ENCODE peak calls at places on chromosomes 3 and 15, in nine cellular contexts. X, F, Y, R, H, M, K, U and N are unnamed samples. For H3K4me1 and H3K9me3, the result is how much of the 10 kb centered on the place peaks cover.

GRCh38 chr3:141231923-141232861 is 567 bp downstream of the PXYLP1 start:
- DNase-seq in R (no peak), K (no peak), U (peak), X (peak), F (peak), M (peak), H (peak), Y (no peak), N (peak)

GRCh38 chr3:44227622-44228021 is 14.1 kb upstream of the TOPAZ1 start:
- DNase-seq in M (no peak), H (no peak), U (no peak), K (no peak), F (no peak), X (no peak), Y (no peak), R (no peak), N (no peak)

GRCh38 chr3:8166013-8166412 is 335.6 kb upstream of the LMCD1 start:
- DNase-seq in X (no peak), U (no peak), R (no peak), Y (no peak), K (no peak), H (no peak), M (no peak), F (no peak), N (no peak)

GRCh38 chr15:79682285-79682684 is 214.5 kb downstream of the MTHFS start:
- DNase-seq in X (peak), F (no peak), U (no peak), Y (peak), M (no peak), H (peak), R (no peak), K (no peak), N (no peak)

GRCh38 chr3:125443923-125444322 is 68.8 kb upstream of the ZNF148 start:
- DNase-seq in F (no peak), H (no peak), X (no peak), U (no peak), K (no peak), R (no peak), M (no peak), Y (no peak), N (no peak)

GRCh38 chr3:76044601-76045600 is 259.6 kb upstream of the ZNF717 start:
- DNase-seq in H (peak), M (no peak), R (no peak), X (peak), U (peak), F (peak), Y (no peak), K (peak), N (no peak)

GRCh38 chr3:190865828-190866227 is 3.3 kb upstream of the GMNC start:
- DNase-seq in M (no peak), U (no peak), H (no peak), X (peak), F (no peak), Y (no peak), R (no peak), K (no peak), N (no peak)

GRCh38 chr3:141365206-141365605 is 3.1 kb upstream of the ZBTB38 start:
- DNase-seq in M (no peak), H (no peak), Y (no peak), U (no peak), X (no peak), K (no peak), F (no peak), R (no peak), N (no peak)

GRCh38 chr3:17724122-17724521 is 18.3 kb downstream of the TBC1D5 start:
- DNase-seq in K (no peak), M (no peak), Y (no peak), H (no peak), F (no peak), R (no peak), U (no peak), X (no peak), N (no peak)

GRCh38 chr15:52162260-52162659 is 28.9 kb downstream of the GNB5 start:
- DNase-seq in H (no peak), F (no peak), R (no peak), M (no peak), Y (no peak), K (no peak), U (no peak), X (no peak), N (no peak)

GRCh38 chr3:62665627-62666433 is 209.4 kb downstream of the CADPS start:
- DNase-seq in M (peak), F (peak), U (peak), H (peak), R (peak), Y (peak), X (peak), K (peak), N (peak)

GRCh38 chr3:67109651-67110204 is 111.6 kb downstream of the KBTBD8 start:
- DNase-seq in R (no peak), M (no peak), F (no peak), Y (no peak), K (peak), X (no peak), U (no peak), H (no peak), N (no peak)

GRCh38 chr15:25783607-25784131 is 79.5 kb downstream of the ATP10A start:
- DNase-seq in H (peak), Y (peak), X (no peak), F (no peak), R (no peak), M (peak), K (peak), U (no peak), N (no peak)

GRCh38 chr3:187041362-187042061 is 97.8 kb downstream of the RPL39L start:
- DNase-seq in K (no peak), M (no peak), U (no peak), H (no peak), R (no peak), Y (no peak), X (no peak), F (no peak), N (no peak)

GRCh38 chr15:36951747-36952247 is 148.6 kb downstream of the MEIS2 start:
- DNase-seq in K (no peak), H (no peak), R (peak), X (peak), M (no peak), Y (no peak), F (no peak), U (no peak), N (peak)

GRCh38 chr3:179020112-179020511 is 51.5 kb downstream of the ZMAT3 start:
- DNase-seq in H (no peak), X (no peak), U (no peak), F (no peak), M (no peak), K (no peak), R (no peak), Y (no peak), N (no peak)

GRCh38 chr15:47963265-47963664 is 157.5 kb upstream of the SLC24A5 start:
- DNase-seq in H (no peak), R (no peak), F (no peak), U (peak), M (no peak), X (peak), K (no peak), Y (no peak), N (no peak)

GRCh38 chr3:141095546-141095937 is 44.4 kb downstream of the SPSB4 start:
- DNase-seq in U (no peak), M (peak), R (no peak), H (no peak), X (no peak), F (no peak), K (no peak), Y (no peak), N (no peak)

GRCh38 chr3:71083726-71084131 is 499.8 kb downstream of the FOXP1 start:
- DNase-seq in X (no peak), U (no peak), F (no peak), H (no peak), M (no peak), Y (no peak), R (no peak), K (no peak), N (no peak)

GRCh38 chr15:70451861-70452653 is 311.3 kb downstream of the UACA start:
- DNase-seq in U (no peak), H (no peak), K (no peak), R (no peak), X (peak), Y (no peak), M (no peak), F (peak), N (no peak)

GRCh38 chr3:159458010-159458409 is 530.6 kb upstream of the IL12A start:
- DNase-seq in R (no peak), X (peak), U (no peak), M (no peak), Y (peak), F (no peak), K (no peak), H (no peak), N (no peak)

GRCh38 chr3:178419078-178419477 is 117.2 kb upstream of the KCNMB2 start:
- DNase-seq in F (no peak), M (no peak), R (no peak), U (no peak), H (no peak), K (no peak), X (no peak), Y (no peak), N (no peak)

GRCh38 chr3:30227571-30228301 is 378.7 kb upstream of the TGFBR2 start:
- DNase-seq in Y (no peak), R (no peak), K (no peak), H (no peak), F (no peak), M (no peak), U (no peak), X (no peak), N (no peak)

GRCh38 chr3:53817211-53817610 is 29.0 kb downstream of the CHDH start:
- DNase-seq in R (no peak), F (peak), U (no peak), Y (peak), H (peak), X (no peak), K (no peak), M (no peak), N (no peak)

GRCh38 chr3:112587336-112587735 is 25.5 kb downstream of the SLC35A5 start:
- DNase-seq in X (no peak), Y (no peak), M (no peak), R (no peak), H (no peak), F (no peak), U (no peak), K (no peak), N (no peak)

GRCh38 chr3:89280822-89281365 is 173.5 kb downstream of the EPHA3 start:
- DNase-seq in H (no peak), R (no peak), X (no peak), Y (no peak), U (no peak), K (no peak), F (no peak), M (no peak), N (no peak)

GRCh38 chr3:32421991-32422859 is 30.6 kb downstream of the CMTM7 start:
- DNase-seq in Y (peak), F (peak), X (peak), H (peak), U (peak), K (no peak), R (no peak), M (peak), N (peak)

GRCh38 chr15:89648106-89649012 is 6.9 kb downstream of the KIF7 start:
- DNase-seq in M (peak), Y (no peak), K (no peak), X (no peak), U (no peak), H (no peak), R (no peak), F (no peak), N (no peak)

GRCh38 chr15:74200871-74201419 is 1.6 kb downstream of the STRA6 start:
- DNase-seq in M (no peak), K (no peak), R (no peak), U (no peak), Y (peak), X (no peak), H (peak), F (no peak), N (peak)

GRCh38 chr15:71118345-71118744 is 3.1 kb downstream of the THSD4 start:
- DNase-seq in K (no peak), U (no peak), X (no peak), Y (no peak), M (no peak), H (no peak), R (no peak), F (no peak), N (no peak)

GRCh38 chr3:5411786-5412185 is 224.3 kb downstream of the EDEM1 start:
- DNase-seq in K (no peak), H (peak), M (no peak), R (no peak), F (no peak), Y (no peak), U (peak), X (no peak), N (no peak)

GRCh38 chr15:94066811-94067210 is 164.6 kb upstream of the MCTP2 start:
- DNase-seq in R (no peak), H (no peak), M (no peak), F (no peak), K (no peak), U (no peak), X (no peak), Y (no peak), N (no peak)

GRCh38 chr15:94075349-94075748 is 156.0 kb upstream of the MCTP2 start:
- DNase-seq in Y (no peak), F (peak), K (no peak), M (peak), H (peak), R (no peak), U (no peak), X (peak), N (peak)

GRCh38 chr15:94069834-94070233 is 161.5 kb upstream of the MCTP2 start:
- DNase-seq in R (no peak), Y (no peak), H (no peak), F (no peak), K (no peak), M (no peak), U (no peak), X (no peak), N (no peak)

GRCh38 chr15:94066046-94066445 is 165.3 kb upstream of the MCTP2 start:
- DNase-seq in M (no peak), F (no peak), U (no peak), R (no peak), X (no peak), K (no peak), H (no peak), Y (no peak), N (no peak)

DNA sequence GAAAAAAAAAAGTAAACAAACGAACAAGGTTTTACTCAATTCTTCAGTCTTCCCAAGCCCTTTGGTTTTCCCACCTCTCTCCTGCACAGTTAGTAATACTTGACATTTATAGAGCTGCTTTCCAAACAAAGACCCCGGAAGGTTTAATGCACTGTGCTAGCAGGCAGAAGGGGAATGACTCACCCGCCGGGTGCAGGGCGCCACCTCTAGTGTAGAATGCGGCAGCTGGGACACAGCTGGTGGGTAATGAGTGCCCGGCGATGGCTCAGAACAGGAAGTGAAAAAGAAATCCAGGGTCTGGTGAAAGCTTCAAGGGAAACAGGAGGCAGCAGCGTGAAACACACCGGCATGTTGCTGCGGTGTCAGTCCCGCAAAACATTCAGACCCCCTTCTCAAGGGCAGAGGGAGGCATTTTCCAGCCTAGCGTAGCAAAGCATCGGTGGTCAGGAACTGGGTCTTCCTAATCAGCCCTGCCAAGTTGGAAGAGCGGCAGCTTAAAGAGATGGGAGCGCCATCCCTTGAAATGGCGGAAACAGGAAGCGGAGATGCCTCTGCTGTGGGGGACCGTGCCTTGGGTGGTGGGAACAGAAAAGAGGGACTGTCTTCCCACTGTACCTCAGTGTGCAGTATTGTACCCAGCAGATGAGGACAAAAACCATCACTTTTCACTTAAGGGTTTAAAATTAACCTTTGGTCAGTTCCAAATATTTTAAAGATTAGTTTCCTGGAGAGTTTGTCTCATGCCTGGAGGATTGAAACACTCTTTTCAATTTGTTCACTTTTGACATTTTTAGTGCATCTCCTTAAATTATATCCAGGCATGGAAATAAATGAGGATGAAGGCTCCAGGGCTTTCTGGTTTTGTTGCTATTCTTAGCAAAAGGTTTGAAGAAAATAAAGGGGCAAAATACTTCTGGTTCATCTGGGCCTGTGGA is 160.8 kb upstream of the MCTP2 start:
- DNase-seq in F (peak), U (no peak), M (peak), H (peak), Y (peak), K (peak), R (no peak), X (peak), N (no peak)
- H3K4me3 ChIP-seq in F (no peak), U (no peak), M (no peak), H (peak), Y (no peak), K (no peak), R (no peak), X (no peak), N (no peak)

DNA sequence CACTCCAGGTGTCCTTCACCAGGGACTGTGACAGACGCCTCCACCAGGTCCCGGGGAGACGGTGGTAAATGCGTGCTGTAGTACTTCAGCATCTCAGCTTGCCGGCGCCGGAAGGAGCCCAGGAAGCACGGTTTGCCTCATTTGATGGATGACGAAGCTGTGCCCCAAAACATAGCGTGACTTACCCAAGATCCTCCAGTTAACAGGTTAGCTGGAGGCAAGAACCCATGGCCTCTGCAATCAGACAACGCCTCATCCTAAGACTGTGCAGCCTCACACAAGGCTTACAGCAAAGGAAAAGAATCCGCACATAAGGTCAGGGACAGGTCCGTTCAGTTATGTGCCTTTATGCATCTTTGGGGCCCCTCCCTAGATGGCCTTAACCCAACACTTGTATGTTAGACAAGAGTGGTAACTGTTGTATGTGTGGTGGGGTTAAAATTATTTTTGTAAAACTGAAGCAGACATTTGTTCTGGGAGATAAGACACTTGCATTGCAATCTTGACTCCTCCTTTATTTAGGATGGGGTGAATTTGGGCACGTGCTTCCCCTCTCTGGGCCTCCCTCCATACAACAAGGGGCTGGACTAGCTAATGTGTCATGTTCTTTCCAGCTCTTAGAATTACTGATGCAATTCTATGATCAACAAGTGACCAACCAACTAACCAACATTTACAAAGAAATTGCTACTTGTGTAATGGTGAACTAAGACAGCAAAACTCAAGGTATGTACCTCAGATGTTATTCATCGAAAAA is 39.4 kb downstream of the VGLL4 start:
- DNase-seq in F (no peak), R (peak), M (no peak), K (peak), U (no peak), Y (no peak), H (peak), X (no peak), N (no peak)
- H3K4me1 ChIP-seq in F (under half), R (half or more), M (half or more), K (half or more), U (under half), Y (half or more), H (half or more), X (half or more), N (half or more)

DNA sequence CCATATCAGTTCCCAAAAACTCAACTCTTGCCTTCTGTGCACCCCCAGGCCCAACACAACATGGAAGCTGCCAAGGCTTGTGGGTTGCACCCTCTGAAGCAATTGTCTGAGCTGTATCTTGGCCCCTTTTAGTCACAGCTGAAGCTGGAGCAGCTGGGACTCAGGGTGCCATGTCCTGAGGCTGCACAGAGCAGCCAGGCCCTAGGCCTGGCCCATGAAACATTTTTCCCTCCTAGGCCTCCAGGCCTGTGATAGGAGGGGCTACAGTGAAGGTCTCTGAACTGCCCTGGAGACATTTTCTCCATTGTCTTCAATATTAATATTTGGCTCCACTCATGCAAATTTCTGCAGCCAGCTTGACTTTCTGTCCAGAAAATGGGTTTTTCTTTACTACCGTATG is 8.1 kb upstream of the MYLK start:
- DNase-seq in K (no peak), Y (no peak), F (no peak), U (no peak), H (no peak), X (no peak), M (no peak), R (no peak), N (no peak)
- H3K9me3 ChIP-seq in K (under half), Y (under half), F (under half), U (under half), H (under half), X (under half), M (under half), R (under half), N (under half)

DNA sequence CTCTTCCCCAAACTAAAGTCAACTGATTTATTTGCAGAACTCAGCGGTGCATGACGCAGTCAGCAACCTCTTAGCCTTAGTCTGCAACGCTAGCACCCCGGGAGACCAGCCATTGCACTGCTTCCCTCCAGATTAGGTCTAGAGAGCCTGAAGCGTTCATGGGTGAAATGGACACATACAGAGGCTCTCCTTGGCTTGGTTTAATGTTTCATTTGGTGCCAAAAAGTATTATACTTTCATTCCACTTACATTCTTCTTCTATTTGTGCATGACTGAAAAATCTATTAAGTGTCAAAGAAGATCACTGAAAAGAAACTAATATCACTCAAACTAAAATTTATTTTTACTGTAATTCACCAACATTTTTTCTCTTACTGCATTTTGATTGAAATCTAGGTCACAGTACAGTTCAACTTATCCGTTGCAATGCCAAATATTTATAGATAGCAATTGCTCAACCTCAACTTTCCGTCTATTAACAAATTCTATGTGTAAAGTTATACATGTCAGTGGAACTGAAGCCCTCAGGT is 116.2 kb downstream of the ROBO1 start:
- DNase-seq in F (no peak), Y (no peak), H (no peak), X (peak), U (peak), M (no peak), K (no peak), R (no peak), N (no peak)
- H3K4me3 ChIP-seq in F (no peak), Y (no peak), H (no peak), X (no peak), U (no peak), M (no peak), K (no peak), R (no peak), N (no peak)

GRCh38 chr15:72727154-72727553 is 41.1 kb downstream of the BBS4 start:
- DNase-seq in Y (no peak), U (no peak), K (no peak), R (no peak), H (no peak), M (no peak), F (no peak), X (no peak), N (no peak)
- H3K4me1 ChIP-seq in Y (under half), U (under half), K (under half), R (under half), H (under half), M (under half), F (under half), X (under half), N (under half)